ENCODE peak calls at places on chromosomes 3 and 15, in eight cellular contexts. C is cardiac muscle cell, R is BJ, Z is mesendoderm, D is MM.1S, V is PC-3, B is heart left ventricle, S is endodermal cell. U is an unnamed sample. For H3K27me3, the result is how much of the 10 kb centered on the place peaks cover.

GRCh38 chr3:37712918-37713819 is 148.5 kb upstream of the CTDSPL start:
- DNase-seq in B (peak), D (no peak), S (no peak), Z (peak), C (peak), R (no peak), V (peak), U (no peak)

GRCh38 chr3:42735609-42736008 is 33.0 kb upstream of the HHATL start:
- DNase-seq in S (no peak), R (no peak), D (no peak), Z (no peak), V (no peak), C (no peak), B (no peak), U (no peak)

GRCh38 chr15:74400313-74400850 is 32.9 kb upstream of the CYP11A1 start:
- DNase-seq in D (no peak), C (no peak), B (no peak), S (no peak), Z (no peak), V (no peak), R (no peak), U (no peak)

GRCh38 chr3:19467761-19468160 is 319.5 kb downstream of the KCNH8 start:
- DNase-seq in Z (peak), S (no peak), R (no peak), B (no peak), D (no peak), V (no peak), C (no peak), U (no peak)

GRCh38 chr3:18743761-18744160 is 318.6 kb upstream of the SATB1 start:
- DNase-seq in C (no peak), D (no peak), S (no peak), Z (no peak), B (no peak), R (no peak), V (no peak), U (no peak)

GRCh38 chr3:183927059-183927458 is 42.4 kb upstream of the PARL start:
- DNase-seq in R (no peak), D (no peak), V (no peak), B (no peak), C (no peak), S (no peak), Z (no peak), U (no peak)

GRCh38 chr15:74274485-74275038 is 38.4 kb downstream of the CCDC33 start:
- DNase-seq in Z (no peak), B (no peak), C (no peak), V (no peak), S (no peak), D (no peak), R (no peak), U (no peak)

GRCh38 chr3:127009531-127009930 is 26.6 kb downstream of the PLXNA1 start:
- DNase-seq in R (no peak), D (no peak), V (no peak), Z (no peak), C (no peak), S (no peak), B (no peak), U (no peak)

GRCh38 chr15:77371850-77372249 is 48.1 kb downstream of the PEAK1 start:
- DNase-seq in Z (no peak), C (no peak), V (no peak), S (no peak), D (no peak), R (no peak), B (no peak), U (no peak)

GRCh38 chr15:85854345-85855097 is 59.8 kb upstream of the KLHL25 start:
- DNase-seq in R (no peak), D (peak), S (peak), C (peak), B (peak), V (peak), Z (peak), U (peak)

GRCh38 chr15:29942144-29942543 is 119.9 kb upstream of the TJP1 start:
- DNase-seq in Z (peak), R (no peak), B (no peak), C (no peak), D (no peak), S (no peak), V (peak), U (no peak)

GRCh38 chr3:183203670-183204069 is 41.1 kb upstream of the LAMP3 start:
- DNase-seq in C (no peak), D (no peak), R (no peak), Z (peak), B (no peak), V (no peak), S (no peak), U (no peak)

GRCh38 chr3:148991219-148992026 is at the start of gene GYG1:
- DNase-seq in S (peak), C (peak), B (peak), V (peak), Z (peak), R (peak), D (peak), U (peak)

GRCh38 chr3:187261541-187261969 is 30.0 kb downstream of the MASP1 start:
- DNase-seq in Z (no peak), V (peak), C (peak), R (peak), S (no peak), D (no peak), B (no peak), U (no peak)

GRCh38 chr3:57110797-57111196 is 50.3 kb downstream of the SPATA12 start:
- DNase-seq in Z (no peak), S (no peak), C (no peak), B (no peak), R (no peak), V (no peak), D (no peak), U (no peak)

GRCh38 chr3:53495518-53496501 is 1.4 kb downstream of the CACNA1D start:
- DNase-seq in B (no peak), R (no peak), C (no peak), D (no peak), Z (no peak), V (no peak), S (peak), U (no peak)

GRCh38 chr15:88255496-88256171 is 905 bp downstream of the NTRK3 start:
- DNase-seq in R (no peak), Z (peak), V (no peak), B (no peak), C (peak), S (peak), D (peak), U (peak)

GRCh38 chr3:63892773-63893352 is 19.3 kb downstream of the SCAANT1 start:
- DNase-seq in R (no peak), C (no peak), B (no peak), Z (no peak), V (no peak), S (no peak), D (no peak), U (no peak)

GRCh38 chr3:171622126-171622525 is 161.9 kb upstream of the TNIK start:
- DNase-seq in R (no peak), D (no peak), V (no peak), Z (no peak), C (no peak), S (no peak), B (no peak), U (no peak)

GRCh38 chr3:37779289-37780152 is 82.2 kb upstream of the CTDSPL start:
- DNase-seq in V (peak), C (peak), B (peak), R (no peak), Z (peak), S (peak), D (peak), U (peak)

GRCh38 chr15:40844543-40844981 is 714 bp downstream of the SPINT1 start:
- DNase-seq in V (peak), D (peak), Z (peak), C (no peak), B (peak), R (no peak), S (peak), U (no peak)

GRCh38 chr15:101170568-101171350 is 81.1 kb downstream of the CHSY1 start:
- DNase-seq in B (no peak), C (peak), R (no peak), V (peak), D (no peak), Z (no peak), S (no peak), U (no peak)

GRCh38 chr3:193572426-193572908 is 17.8 kb upstream of the ATP13A4 start:
- DNase-seq in B (peak), Z (peak), C (peak), V (peak), R (no peak), D (peak), S (peak), U (peak)

GRCh38 chr3:69791919-69792399 is 52.7 kb downstream of the MITF start:
- DNase-seq in R (no peak), C (peak), S (no peak), Z (peak), D (no peak), V (peak), B (no peak), U (no peak)

GRCh38 chr3:131390331-131390730 is 8.8 kb downstream of the NUDT16 start:
- DNase-seq in C (no peak), D (no peak), B (no peak), V (no peak), Z (no peak), R (no peak), S (no peak), U (no peak)

GRCh38 chr3:113242091-113242581 is 30.8 kb downstream of the BOC start:
- DNase-seq in V (no peak), R (peak), C (peak), S (no peak), Z (peak), B (no peak), D (no peak), U (no peak)

GRCh38 chr3:72446406-72447058 is 401.7 kb downstream of the SHQ1 start:
- DNase-seq in V (peak), S (peak), C (no peak), D (peak), Z (peak), R (no peak), B (no peak), U (no peak)

GRCh38 chr15:64521726-64522164 is 61.4 kb downstream of the ZNF609 start:
- DNase-seq in C (peak), R (no peak), S (peak), V (peak), Z (peak), D (no peak), B (peak), U (peak)

DNA sequence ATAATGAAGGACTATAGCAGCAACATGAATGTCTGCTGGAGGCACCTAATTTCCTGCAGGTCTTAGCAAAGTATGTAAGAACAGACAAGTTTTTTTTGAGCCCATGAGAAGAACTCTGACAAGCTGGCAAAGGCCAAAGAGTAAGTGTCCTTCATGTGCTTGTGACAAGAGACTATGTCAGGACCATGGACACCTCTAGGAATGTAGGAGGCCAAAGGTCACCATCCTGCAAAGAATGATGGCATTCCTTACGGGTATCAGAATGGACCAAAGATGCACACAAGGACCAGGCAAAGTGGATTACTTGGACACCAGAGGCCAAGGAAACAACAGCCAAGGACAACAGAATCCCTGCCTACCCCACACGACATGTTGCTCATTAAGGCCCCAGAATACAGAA is 858.5 kb upstream of the CFAP20DC start:
- DNase-seq in Z (peak), C (no peak), R (no peak), B (no peak), V (no peak), D (no peak), S (peak), U (no peak)
- H3K27me3 ChIP-seq in Z (under half), C (under half), R (under half), B (under half), V (under half), D (under half), S (under half), U (under half)

GRCh38 chr3:186220886-186221285 is 112.0 kb upstream of the ETV5 start:
- DNase-seq in C (no peak), S (peak), B (no peak), R (no peak), Z (peak), D (no peak), V (no peak), U (no peak)

GRCh38 chr3:186226466-186226865 is 117.6 kb upstream of the ETV5 start:
- DNase-seq in C (no peak), D (no peak), S (no peak), V (no peak), B (no peak), Z (no peak), R (no peak), U (no peak)

GRCh38 chr3:186221733-186222378 is 113.0 kb upstream of the ETV5 start:
- DNase-seq in D (no peak), C (no peak), Z (no peak), V (no peak), R (no peak), B (no peak), S (no peak), U (no peak)

GRCh38 chr3:186224211-186224610 is 115.3 kb upstream of the ETV5 start:
- DNase-seq in V (no peak), Z (no peak), S (no peak), C (no peak), B (no peak), R (no peak), D (no peak), U (no peak)

GRCh38 chr3:186225603-186226002 is 116.7 kb upstream of the ETV5 start:
- DNase-seq in R (no peak), C (no peak), V (no peak), Z (no peak), S (no peak), B (no peak), D (no peak), U (no peak)
- H3K27me3 ChIP-seq in R (under half), C (under half), V (half or more), Z (under half), S (under half), B (under half), D (under half), U (under half)

DNA sequence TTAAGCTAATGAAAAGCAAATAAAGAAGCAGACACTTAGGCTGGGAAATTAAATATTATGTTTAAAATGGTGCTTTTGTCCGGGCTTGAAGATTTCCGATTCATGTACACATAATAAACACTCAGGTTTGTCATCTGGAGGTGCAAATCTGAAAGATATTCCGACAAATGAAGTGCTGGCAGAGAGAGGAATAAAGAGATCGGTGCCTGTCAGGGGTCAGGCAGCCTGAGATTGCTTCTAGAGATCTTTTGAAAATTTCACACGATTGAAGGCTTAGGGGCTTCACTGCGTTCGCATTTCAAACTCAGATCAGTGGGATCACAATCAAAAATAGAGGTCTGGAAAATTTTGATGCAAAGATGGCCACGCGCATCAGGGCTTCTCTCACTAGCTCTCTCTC is 33.2 kb downstream of the NR2F2 start:
- DNase-seq in D (no peak), S (no peak), R (no peak), Z (no peak), B (no peak), V (no peak), C (no peak), U (no peak)
- H3K27me3 ChIP-seq in D (under half), S (half or more), R (under half), Z (half or more), B (half or more), V (under half), C (half or more), U (half or more)

GRCh38 chr3:46068526-46068925 is 41.2 kb upstream of the XCR1 start:
- DNase-seq in B (no peak), S (no peak), V (no peak), C (no peak), D (no peak), Z (no peak), R (no peak), U (no peak)
- H3K27me3 ChIP-seq in B (under half), S (under half), V (under half), C (under half), D (under half), Z (under half), R (under half), U (under half)

GRCh38 chr15:58060575-58060974 is 4.9 kb downstream of the ALDH1A2 start:
- DNase-seq in C (no peak), R (no peak), Z (no peak), B (no peak), V (no peak), D (no peak), S (no peak), U (no peak)
- H3K27me3 ChIP-seq in C (half or more), R (under half), Z (under half), B (under half), V (under half), D (under half), S (half or more), U (half or more)

DNA sequence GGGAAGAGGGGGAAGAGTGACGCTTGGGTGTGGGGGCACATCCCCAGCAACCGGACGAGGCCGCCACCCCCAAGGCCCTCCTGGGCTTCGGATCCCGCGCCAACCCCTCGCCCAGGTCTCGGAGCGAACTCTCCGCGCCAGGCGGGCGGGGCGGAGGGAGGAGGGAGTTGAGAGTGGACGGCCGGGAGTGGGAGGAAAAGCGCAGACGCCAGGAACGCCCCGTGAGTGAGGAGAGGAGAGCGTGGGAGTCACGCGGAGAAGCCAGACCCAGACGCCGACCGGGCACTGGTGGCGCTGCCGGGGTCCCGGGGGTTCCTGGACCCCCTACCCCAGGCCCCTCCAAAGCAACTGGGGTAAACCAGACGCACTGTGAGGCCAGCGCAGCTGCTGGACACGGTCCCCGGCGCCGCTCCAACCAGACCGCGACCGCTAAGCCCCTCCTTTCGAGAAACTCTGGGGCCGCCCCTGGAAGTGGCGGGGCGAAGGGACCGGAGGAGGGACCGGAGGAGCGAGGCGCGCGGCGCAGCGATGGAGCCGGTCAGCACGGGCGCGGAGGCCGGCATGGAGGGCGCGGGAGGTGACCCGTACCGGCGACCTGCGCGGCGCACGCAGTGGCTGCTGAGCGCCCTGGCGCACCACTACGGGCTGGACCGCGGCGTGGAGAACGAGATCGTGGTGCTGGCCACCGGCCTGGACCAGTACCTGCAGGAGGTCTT is at the start of gene EFCC1:
- DNase-seq in V (no peak), Z (peak), S (peak), B (peak), C (peak), R (no peak), D (no peak), U (no peak)
- H3K27me3 ChIP-seq in V (under half), Z (under half), S (half or more), B (under half), C (half or more), R (under half), D (under half), U (half or more)

GRCh38 chr15:93074596-93074995 is 14.4 kb downstream of the RGMA start:
- DNase-seq in C (no peak), S (no peak), B (no peak), V (no peak), D (no peak), R (no peak), Z (no peak), U (no peak)

GRCh38 chr15:93080451-93080850 is 8.6 kb downstream of the RGMA start:
- DNase-seq in R (no peak), V (no peak), Z (no peak), B (no peak), S (no peak), C (no peak), D (no peak), U (no peak)

GRCh38 chr15:93076217-93076616 is 12.8 kb downstream of the RGMA start:
- DNase-seq in R (no peak), S (no peak), D (no peak), B (no peak), V (no peak), Z (no peak), C (no peak), U (no peak)

GRCh38 chr15:93073465-93073952 is 15.5 kb downstream of the RGMA start:
- DNase-seq in R (no peak), B (no peak), C (no peak), D (no peak), Z (peak), S (peak), V (no peak), U (no peak)

DNA sequence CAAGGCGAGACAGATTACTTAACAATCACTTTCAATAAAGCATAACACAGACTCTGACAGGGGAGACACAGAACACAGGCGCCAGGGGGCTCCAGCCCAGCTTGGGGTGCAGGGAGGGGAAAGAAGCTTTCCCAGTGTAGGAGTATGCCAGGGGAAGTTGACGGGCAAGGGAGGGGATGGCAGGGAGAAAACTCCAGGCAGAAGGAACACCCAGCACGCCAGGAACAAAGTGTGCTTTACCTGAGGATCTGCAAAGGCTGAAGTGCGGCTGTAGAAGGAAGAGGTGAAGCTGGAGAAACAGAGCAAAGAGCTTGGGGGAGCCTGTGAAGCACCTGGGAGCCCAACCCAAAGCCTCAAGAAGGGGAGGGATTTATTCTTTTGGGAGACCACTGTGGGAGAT is 12.1 kb downstream of the RGMA start:
- DNase-seq in R (no peak), C (no peak), S (no peak), B (no peak), V (no peak), D (no peak), Z (no peak), U (no peak)
- H3K27me3 ChIP-seq in R (under half), C (half or more), S (under half), B (under half), V (half or more), D (under half), Z (under half), U (half or more)

GRCh38 chr3:186164696-186165095 is 55.8 kb upstream of the ETV5 start:
- DNase-seq in C (no peak), D (no peak), R (no peak), V (no peak), Z (no peak), B (no peak), S (no peak), U (no peak)
- H3K27me3 ChIP-seq in C (under half), D (under half), R (under half), V (half or more), Z (under half), B (under half), S (under half), U (under half)

GRCh38 chr3:14599488-14599887 is 52.1 kb upstream of the CCDC174 start:
- DNase-seq in B (no peak), V (no peak), Z (no peak), C (no peak), R (no peak), D (no peak), S (no peak), U (no peak)
- H3K27me3 ChIP-seq in B (under half), V (under half), Z (under half), C (under half), R (under half), D (half or more), S (half or more), U (under half)

U was measured in BE2C.